ENCODE peak calls at places on chromosomes 2 and 18, in five cellular contexts. W is neuronal stem cell, M is gastrocnemius medialis, H is spleen, E is astrocyte. B is an unnamed sample.

GRCh38 chr2:17646096-17646554 is 105.6 kb downstream of the VSNL1 start:
- DNase-seq in W (peak; percentile 38), M (peak; percentile 23), H (no peak), E (peak; percentile 66), B (peak; percentile 63)

GRCh38 chr2:69100220-69100723 is 87.3 kb downstream of the ANTXR1 start:
- DNase-seq in W (no peak), M (peak; percentile 19), H (no peak), E (no peak), B (no peak)

GRCh38 chr18:61992285-61992684 is 99.5 kb upstream of the RNF152 start:
- DNase-seq in W (no peak), M (no peak), H (no peak), E (peak; percentile 91), B (no peak)

GRCh38 chr2:24174851-24175277 is at the start of gene FAM228A:
- DNase-seq in W (no peak), M (no peak), H (no peak), E (no peak), B (no peak)

GRCh38 chr18:67417864-67418523 is 98.5 kb downstream of the DSEL start:
- DNase-seq in W (no peak), M (no peak), H (no peak), E (peak; percentile 37), B (no peak)

GRCh38 chr18:56748698-56749268 is 97.6 kb downstream of the WDR7 start:
- DNase-seq in W (peak; percentile 29), M (no peak), H (no peak), E (peak; percentile 11), B (no peak)

GRCh38 chr2:69916151-69916550 is 1.2 kb downstream of the MXD1 start:
- DNase-seq in W (no peak), M (no peak), H (no peak), E (no peak), B (no peak)

GRCh38 chr2:46871976-46872381 is 43.6 kb downstream of the MCFD2 start:
- DNase-seq in W (no peak), M (no peak), H (no peak), E (no peak), B (peak; percentile 81)

GRCh38 chr2:170715062-170715931 is at the start of gene SP5:
- DNase-seq in W (peak; percentile 84), M (no peak), H (no peak), E (peak; percentile 42), B (peak; percentile 76)

GRCh38 chr2:192010073-192010472 is 163.2 kb upstream of the CAVIN2 start:
- DNase-seq in W (no peak), M (no peak), H (no peak), E (no peak), B (no peak)

GRCh38 chr2:10188211-10188610 is 65.7 kb downstream of the RRM2 start:
- DNase-seq in W (no peak), M (no peak), H (no peak), E (no peak), B (no peak)

GRCh38 chr18:3234457-3234856 is 13.1 kb upstream of the MYL12A start:
- DNase-seq in W (no peak), M (no peak), H (no peak), E (no peak), B (no peak)

GRCh38 chr2:207474871-207475485 is 54.8 kb upstream of the CREB1 start:
- DNase-seq in W (peak; percentile 51), M (no peak), H (no peak), E (peak; percentile 17), B (peak; percentile 44)

GRCh38 chr18:44896817-44897216 is 216.1 kb downstream of the SETBP1 start:
- DNase-seq in W (no peak), M (no peak), H (no peak), E (no peak), B (no peak)

GRCh38 chr2:28366496-28367282 is 26.0 kb upstream of the FOSL2 start:
- DNase-seq in W (no peak), M (no peak), H (peak; percentile 83), E (peak; percentile 18), B (no peak)

GRCh38 chr2:190119257-190119656 is 56.7 kb upstream of the MSTN start:
- DNase-seq in W (no peak), M (no peak), H (no peak), E (peak; percentile 8), B (no peak)

GRCh38 chr18:6679201-6679600 is 50.3 kb upstream of the ARHGAP28 start:
- DNase-seq in W (no peak), M (no peak), H (no peak), E (no peak), B (no peak)

GRCh38 chr2:111251711-111252110 is 131.0 kb downstream of the BCL2L11 start:
- DNase-seq in W (no peak), M (no peak), H (no peak), E (no peak), B (no peak)

GRCh38 chr2:112938904-112939303 is 27.9 kb downstream of the IL37 start:
- DNase-seq in W (no peak), M (no peak), H (no peak), E (peak; percentile 57), B (no peak)

GRCh38 chr18:54822872-54823845 is 5.1 kb upstream of the RAB27B start:
- DNase-seq in W (no peak), M (no peak), H (no peak), E (peak; percentile 86), B (peak; percentile 37)

GRCh38 chr2:126866451-126866850 is 32.2 kb upstream of the TEX51 start:
- DNase-seq in W (no peak), M (no peak), H (peak; percentile 17), E (no peak), B (peak; percentile 2)

GRCh38 chr18:21191596-21192307 is 50.3 kb upstream of the GREB1L start:
- DNase-seq in W (no peak), M (no peak), H (no peak), E (peak; percentile 37), B (peak; percentile 39)

GRCh38 chr2:44715671-44716077 is 225.8 kb upstream of the SIX3 start:
- DNase-seq in W (peak; percentile 23), M (no peak), H (no peak), E (peak; percentile 48), B (no peak)

DNA sequence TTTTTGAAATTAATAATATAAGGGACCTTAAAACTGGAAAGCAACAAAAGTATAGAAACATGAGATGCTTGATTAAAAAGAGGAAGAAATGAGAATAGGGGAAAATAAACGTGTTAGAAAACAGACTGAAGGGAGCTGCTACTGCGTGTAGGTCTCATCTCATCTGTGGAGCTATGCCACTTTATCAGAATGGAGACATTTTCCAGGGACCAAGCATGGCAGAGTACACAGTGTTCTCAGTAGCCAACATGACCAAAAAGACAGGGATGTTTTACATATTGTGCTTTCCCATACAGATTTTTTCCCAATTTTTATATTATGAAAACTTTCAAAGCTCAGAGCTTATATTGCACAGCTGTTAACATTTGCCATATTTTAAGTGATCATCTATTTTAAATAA is 23.1 kb downstream of the CEP192 start:
- DNase-seq in W (no peak), M (no peak), H (no peak), E (no peak), B (no peak)
- H3K36me3 ChIP-seq in W (peaks cover 21% of the 10 kb centered on the region), M (peaks cover 3% of the 10 kb centered on the region), H (no peaks in the 10 kb centered on the region), E (peaks cover 55% of the 10 kb centered on the region), B (peaks cover 24% of the 10 kb centered on the region)

DNA sequence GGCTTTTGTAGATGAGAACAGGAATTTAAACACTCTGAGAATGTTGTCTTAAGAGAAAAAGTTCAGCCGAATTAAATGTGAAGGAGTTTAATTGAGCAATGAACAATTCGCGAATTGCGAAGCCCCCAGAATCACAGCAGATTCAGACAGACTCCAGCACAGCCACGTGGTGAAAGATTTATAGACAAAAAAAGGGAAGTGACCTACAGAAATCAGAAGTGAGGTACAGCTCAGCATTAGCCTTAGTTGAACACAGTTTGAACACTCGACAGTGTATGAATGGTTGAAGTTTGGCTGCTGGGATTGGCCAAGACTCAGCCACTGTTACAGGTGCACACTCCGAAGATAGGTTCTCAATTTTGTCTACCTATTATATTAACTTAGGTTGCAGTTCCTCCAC is 264.0 kb upstream of the CHST9 start:
- DNase-seq in W (no peak), M (no peak), H (no peak), E (no peak), B (no peak)
- H3K36me3 ChIP-seq in W (no peaks in the 10 kb centered on the region), M (no peaks in the 10 kb centered on the region), H (no peaks in the 10 kb centered on the region), E (no peaks in the 10 kb centered on the region), B (no peaks in the 10 kb centered on the region)

GRCh38 chr2:21646449-21646848 is 522.7 kb downstream of the TDRD15 start:
- DNase-seq in W (no peak), M (no peak), H (no peak), E (no peak), B (no peak)
- H3K36me3 ChIP-seq in W (no peaks in the 10 kb centered on the region), M (no peaks in the 10 kb centered on the region), H (no peaks in the 10 kb centered on the region), E (no peaks in the 10 kb centered on the region), B (no peaks in the 10 kb centered on the region)

GRCh38 chr18:36296591-36297418 is 708 bp upstream of the FHOD3 start:
- DNase-seq in W (peak; percentile 59), M (no peak), H (no peak), E (peak; percentile 77), B (peak; percentile 36)

GRCh38 chr18:36297419-36298112 is at the start of gene FHOD3:
- DNase-seq in W (peak; percentile 82), M (peak; percentile 53), H (no peak), E (peak; percentile 41), B (peak; percentile 39)

GRCh38 chr18:36295214-36295613 is 2.3 kb upstream of the FHOD3 start:
- DNase-seq in W (no peak), M (no peak), H (no peak), E (no peak), B (no peak)

GRCh38 chr18:36294031-36294430 is 3.5 kb upstream of the FHOD3 start:
- DNase-seq in W (no peak), M (no peak), H (no peak), E (peak; percentile 53), B (no peak)

GRCh38 chr18:36295880-36296301 is 1.6 kb upstream of the FHOD3 start:
- DNase-seq in W (no peak), M (no peak), H (no peak), E (no peak), B (no peak)
- H3K36me3 ChIP-seq in W (no peaks in the 10 kb centered on the region), M (no peaks in the 10 kb centered on the region), H (no peaks in the 10 kb centered on the region), E (no peaks in the 10 kb centered on the region), B (no peaks in the 10 kb centered on the region)

DNA sequence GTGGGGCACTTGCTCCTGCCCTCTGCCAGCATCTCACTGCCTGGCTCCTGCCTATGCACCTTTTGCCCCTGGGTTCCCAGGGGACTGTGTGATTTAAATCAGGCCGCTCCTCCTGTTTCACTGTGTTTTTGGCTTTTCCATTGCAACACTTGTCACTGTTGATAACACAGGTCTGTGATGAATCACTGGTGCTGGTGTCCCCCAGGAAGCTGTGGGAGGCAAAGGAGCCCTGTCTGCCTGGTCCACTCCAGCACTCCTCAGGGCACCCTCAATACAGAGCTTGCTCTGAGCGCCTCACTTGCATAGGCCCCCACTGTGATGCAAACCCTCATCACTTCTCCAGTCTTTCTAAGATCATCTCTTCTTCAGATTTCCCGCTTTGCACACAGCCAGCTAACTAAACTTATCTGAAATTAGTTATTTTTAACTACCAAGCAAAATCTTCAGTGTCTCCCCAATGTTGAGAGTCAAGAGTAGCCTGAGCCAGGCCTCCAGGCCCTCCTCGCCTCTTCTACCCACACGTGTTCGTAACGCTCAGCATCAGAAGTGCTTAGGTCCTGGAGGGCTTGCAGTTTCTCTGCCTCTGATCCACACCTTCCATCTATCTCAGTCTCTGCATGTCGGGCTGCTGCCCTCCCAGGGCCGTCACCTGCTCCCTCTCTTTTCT is 2.8 kb downstream of the TMEM18 start:
- DNase-seq in W (no peak), M (no peak), H (no peak), E (no peak), B (peak; percentile 24)
- H3K36me3 ChIP-seq in W (peaks cover 12% of the 10 kb centered on the region), M (no peaks in the 10 kb centered on the region), H (no peaks in the 10 kb centered on the region), E (no peaks in the 10 kb centered on the region), B (peaks cover 3% of the 10 kb centered on the region)

DNA sequence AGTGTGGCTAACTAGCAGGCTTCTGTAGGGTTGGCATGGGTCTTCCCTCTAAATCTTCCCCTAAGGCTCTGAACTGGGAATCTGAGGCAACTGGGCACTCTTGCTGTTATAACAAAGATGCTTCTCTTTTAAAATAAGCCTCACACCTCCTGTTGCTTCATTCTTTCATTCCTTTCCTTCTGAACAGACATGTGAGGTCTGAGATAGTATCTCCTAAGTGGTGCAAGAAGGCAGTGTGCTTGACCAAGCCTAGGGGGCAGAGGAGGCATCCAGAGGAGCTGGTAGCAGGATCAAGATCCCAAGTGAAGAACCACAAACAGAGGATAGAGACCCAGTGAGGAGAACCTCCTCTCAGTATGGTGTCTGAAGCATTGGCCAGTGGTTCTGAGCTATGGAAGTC is 90.9 kb downstream of the TTC27 start:
- DNase-seq in W (no peak), M (no peak), H (no peak), E (no peak), B (no peak)
- H3K36me3 ChIP-seq in W (no peaks in the 10 kb centered on the region), M (no peaks in the 10 kb centered on the region), H (no peaks in the 10 kb centered on the region), E (no peaks in the 10 kb centered on the region), B (no peaks in the 10 kb centered on the region)

B was measured in lung.